ENCODE peak calls at places on chromosomes 5 and 9, in five cellular contexts. Y is Ammon's horn, X is H9, O is coronary artery, P is SK-N-MC. U is an unnamed sample.

GRCh38 chr5:55450050-55450765 is 84.6 kb downstream of the PLPP1 start:
- DNase-seq in O (no peak), Y (no peak), P (no peak), X (no peak), U (peak)

GRCh38 chr9:27771803-27772545 is 198.7 kb upstream of the C9orf72 start:
- DNase-seq in O (no peak), Y (no peak), P (no peak), X (peak), U (peak)

GRCh38 chr5:36870399-36871040 is 6.0 kb upstream of the NIPBL start:
- DNase-seq in P (no peak), Y (peak), X (no peak), O (no peak), U (peak)

GRCh38 chr5:111995701-111996100 is 238.7 kb upstream of the NREP start:
- DNase-seq in X (no peak), P (no peak), Y (no peak), O (no peak), U (no peak)

GRCh38 chr9:134315716-134316443 is 10.4 kb upstream of the RXRA start:
- DNase-seq in O (no peak), X (no peak), Y (no peak), P (no peak), U (no peak)

GRCh38 chr9:136220017-136220729 is 15.2 kb upstream of the LHX3 start:
- DNase-seq in P (no peak), X (no peak), Y (no peak), O (no peak), U (peak)

GRCh38 chr5:168047043-168047668 is 244.3 kb upstream of the WWC1 start:
- DNase-seq in O (no peak), X (peak), Y (peak), P (no peak), U (peak)

GRCh38 chr5:88860501-88860900 is 22.5 kb downstream of the MEF2C start:
- DNase-seq in X (no peak), P (no peak), O (no peak), Y (no peak), U (peak)

GRCh38 chr5:134547579-134547978 is 22.1 kb downstream of the JADE2 start:
- DNase-seq in P (no peak), X (no peak), Y (peak), O (no peak), U (peak)

GRCh38 chr9:130241198-130241535 is 24.4 kb upstream of the HMCN2 start:
- DNase-seq in P (no peak), O (no peak), X (no peak), Y (no peak), U (no peak)

GRCh38 chr5:169745441-169746146 is 108.5 kb downstream of the DOCK2 start:
- DNase-seq in Y (no peak), X (no peak), O (no peak), P (no peak), U (peak)

GRCh38 chr5:177496111-177497010 is 1.0 kb downstream of the PDLIM7 start:
- DNase-seq in O (peak), X (peak), Y (no peak), P (no peak), U (peak)

GRCh38 chr5:1291611-1292080 is 3.2 kb downstream of the TERT start:
- DNase-seq in Y (no peak), O (peak), X (peak), P (no peak), U (no peak)

GRCh38 chr5:88677943-88678779 is 204.8 kb downstream of the MEF2C start:
- DNase-seq in Y (no peak), X (peak), O (no peak), P (no peak), U (peak)

GRCh38 chr5:134289509-134290113 is 63.7 kb upstream of the PPP2CA start:
- DNase-seq in X (peak), P (peak), Y (peak), O (no peak), U (peak)

GRCh38 chr9:4126184-4126865 is 173.5 kb downstream of the GLIS3 start:
- DNase-seq in P (no peak), O (no peak), X (no peak), Y (no peak), U (peak)

GRCh38 chr9:14722391-14723035 is at the start of gene CER1:
- DNase-seq in Y (no peak), P (no peak), O (no peak), X (peak), U (no peak)

GRCh38 chr5:53766683-53767082 is 206.2 kb downstream of the NDUFS4 start:
- DNase-seq in P (no peak), X (no peak), O (no peak), Y (no peak), U (no peak)

GRCh38 chr5:172533058-172533398 is 78.7 kb upstream of the SH3PXD2B start:
- DNase-seq in O (peak), P (no peak), X (peak), Y (no peak), U (no peak)

GRCh38 chr5:139768802-139769465 is 26.7 kb upstream of the PSD2 start:
- DNase-seq in X (no peak), Y (no peak), P (no peak), O (no peak), U (no peak)

GRCh38 chr9:107684224-107684623 is 194.7 kb upstream of the KLF4 start:
- DNase-seq in O (no peak), X (no peak), Y (no peak), P (no peak), U (peak)

GRCh38 chr5:52580921-52581320 is 206.8 kb upstream of the ITGA1 start:
- DNase-seq in O (no peak), P (peak), Y (no peak), X (no peak), U (peak)

GRCh38 chr5:19745247-19745646 is 242.8 kb downstream of the CDH18 start:
- DNase-seq in P (no peak), O (no peak), Y (no peak), X (no peak), U (no peak)

GRCh38 chr5:103224118-103224893 is 34.3 kb upstream of the MACIR start:
- DNase-seq in X (peak), O (no peak), Y (peak), P (peak), U (peak)

GRCh38 chr9:127104465-127105311 is 17.7 kb downstream of the ANGPTL2 start:
- DNase-seq in P (no peak), O (no peak), Y (no peak), X (no peak), U (no peak)

GRCh38 chr5:63263409-63263808 is 684.8 kb downstream of the LRRC70 start:
- DNase-seq in P (no peak), O (no peak), Y (no peak), X (no peak), U (peak)

GRCh38 chr9:85740821-85741111 is 988 bp downstream of the AGTPBP1 start:
- DNase-seq in X (no peak), O (no peak), P (no peak), Y (peak), U (peak)

GRCh38 chr5:15791274-15791673 is 291.3 kb downstream of the FBXL7 start:
- DNase-seq in O (no peak), P (no peak), X (no peak), Y (peak), U (peak)

GRCh38 chr5:75566710-75567309 is 44.4 kb upstream of the ANKDD1B start:
- DNase-seq in Y (no peak), X (no peak), P (peak), O (no peak), U (peak)

GRCh38 chr9:36091028-36091953 is 45.2 kb upstream of the GLIPR2 start:
- DNase-seq in X (no peak), P (no peak), O (no peak), Y (no peak), U (peak)

GRCh38 chr9:18023332-18023731 is 444.5 kb downstream of the SH3GL2 start:
- DNase-seq in Y (no peak), X (no peak), O (no peak), P (no peak), U (no peak)